ENCODE peak calls at places on chromosomes 11 and 22, in ten cellular contexts. One of them, this sample, is unnamed.

GRCh38 chr11:15523576-15523975 is 408.9 kb downstream of the INSC start:
- DNase-seq in HFF-Myc: no peak
- DNase-seq in GM19239: no peak
- DNase-seq in IMR-90: no peak
- DNase-seq in GM12865: no peak
- DNase-seq in NCI-H774: no peak
- DNase-seq in PC-3: no peak
- DNase-seq in neural crest cell: no peak
- DNase-seq in left cardiac atrium: no peak
- DNase-seq in NAMALWA: no peak
- DNase-seq in this sample: no peak

GRCh38 chr11:28400236-28401100 is 292.3 kb downstream of the METTL15 start:
- DNase-seq in PC-3: peak
- DNase-seq in GM12865: no peak
- DNase-seq in HFF-Myc: no peak
- DNase-seq in IMR-90: peak
- DNase-seq in NAMALWA: no peak
- DNase-seq in GM19239: no peak
- DNase-seq in left cardiac atrium: no peak
- DNase-seq in neural crest cell: no peak
- DNase-seq in NCI-H774: no peak
- DNase-seq in this sample: peak

GRCh38 chr11:28537822-28538221 is 429.6 kb downstream of the METTL15 start:
- DNase-seq in neural crest cell: no peak
- DNase-seq in left cardiac atrium: no peak
- DNase-seq in NAMALWA: no peak
- DNase-seq in PC-3: peak
- DNase-seq in IMR-90: peak
- DNase-seq in GM12865: no peak
- DNase-seq in NCI-H774: no peak
- DNase-seq in HFF-Myc: no peak
- DNase-seq in GM19239: no peak
- DNase-seq in this sample: peak

GRCh38 chr22:29703595-29704195 is 16.1 kb upstream of the CABP7 start:
- DNase-seq in NAMALWA: no peak
- DNase-seq in NCI-H774: no peak
- DNase-seq in neural crest cell: no peak
- DNase-seq in GM19239: no peak
- DNase-seq in left cardiac atrium: no peak
- DNase-seq in PC-3: no peak
- DNase-seq in HFF-Myc: no peak
- DNase-seq in GM12865: no peak
- DNase-seq in IMR-90: no peak
- DNase-seq in this sample: no peak

GRCh38 chr22:49259870-49260615 is 567.6 kb downstream of the BRD1 start:
- DNase-seq in GM12865: no peak
- DNase-seq in GM19239: no peak
- DNase-seq in left cardiac atrium: no peak
- DNase-seq in NAMALWA: no peak
- DNase-seq in neural crest cell: no peak
- DNase-seq in IMR-90: no peak
- DNase-seq in PC-3: no peak
- DNase-seq in NCI-H774: no peak
- DNase-seq in HFF-Myc: no peak
- DNase-seq in this sample: no peak

GRCh38 chr11:27420722-27421572 is 51.6 kb downstream of the LGR4 start:
- DNase-seq in neural crest cell: no peak
- DNase-seq in NAMALWA: no peak
- DNase-seq in HFF-Myc: no peak
- DNase-seq in GM19239: no peak
- DNase-seq in NCI-H774: peak
- DNase-seq in PC-3: no peak
- DNase-seq in GM12865: no peak
- DNase-seq in IMR-90: no peak
- DNase-seq in left cardiac atrium: no peak
- DNase-seq in this sample: peak

GRCh38 chr11:105152556-105152955 is 13.0 kb upstream of the CARD18 start:
- DNase-seq in GM19239: no peak
- DNase-seq in NCI-H774: no peak
- DNase-seq in PC-3: peak
- DNase-seq in GM12865: no peak
- DNase-seq in HFF-Myc: no peak
- DNase-seq in NAMALWA: no peak
- DNase-seq in neural crest cell: no peak
- DNase-seq in IMR-90: no peak
- DNase-seq in left cardiac atrium: no peak
- DNase-seq in this sample: peak

GRCh38 chr11:134343646-134344045 is 11.9 kb downstream of the GLB1L2 start:
- DNase-seq in left cardiac atrium: no peak
- DNase-seq in PC-3: no peak
- DNase-seq in NAMALWA: no peak
- DNase-seq in NCI-H774: no peak
- DNase-seq in HFF-Myc: no peak
- DNase-seq in GM12865: no peak
- DNase-seq in neural crest cell: no peak
- DNase-seq in IMR-90: no peak
- DNase-seq in GM19239: no peak
- DNase-seq in this sample: no peak

GRCh38 chr22:46575915-46576555 is 38.6 kb upstream of the CELSR1 start:
- DNase-seq in GM19239: no peak
- DNase-seq in left cardiac atrium: peak
- DNase-seq in NAMALWA: no peak
- DNase-seq in neural crest cell: no peak
- DNase-seq in GM12865: no peak
- DNase-seq in IMR-90: no peak
- DNase-seq in PC-3: no peak
- DNase-seq in HFF-Myc: no peak
- DNase-seq in NCI-H774: no peak
- DNase-seq in this sample: no peak

GRCh38 chr11:121741954-121742361 is 289.2 kb upstream of the SORL1-AS1 start:
- DNase-seq in PC-3: no peak
- DNase-seq in IMR-90: peak
- DNase-seq in NCI-H774: no peak
- DNase-seq in NAMALWA: no peak
- DNase-seq in GM19239: no peak
- DNase-seq in HFF-Myc: no peak
- DNase-seq in neural crest cell: no peak
- DNase-seq in left cardiac atrium: peak
- DNase-seq in GM12865: no peak
- DNase-seq in this sample: no peak

This sample was measured in M059J.